ENCODE peak calls at places on chromosome 13, in four cellular contexts. One of them, this sample, is unnamed.

GRCh38 chr13:60591348-60591747 is 194.3 kb downstream of the TDRD3 start:
- DNase-seq in HepG2: no peak
- DNase-seq in K562: no peak
- DNase-seq in GM12878: no peak
- DNase-seq in this sample: no peak

GRCh38 chr13:71303144-71303543 is 563.9 kb downstream of the DACH1 start:
- DNase-seq in HepG2: no peak
- DNase-seq in GM12878: no peak
- DNase-seq in K562: no peak
- DNase-seq in this sample: no peak

GRCh38 chr13:76723551-76724232 is 162.5 kb downstream of the KCTD12 start:
- DNase-seq in K562: no peak
- DNase-seq in GM12878: no peak
- DNase-seq in HepG2: no peak
- DNase-seq in this sample: no peak

GRCh38 chr13:60671386-60671785 is 274.4 kb downstream of the TDRD3 start:
- DNase-seq in GM12878: no peak
- DNase-seq in K562: no peak
- DNase-seq in HepG2: no peak
- DNase-seq in this sample: no peak

GRCh38 chr13:39483326-39483725 is 119.7 kb downstream of the LHFPL6 start:
- DNase-seq in HepG2: no peak
- DNase-seq in K562: no peak
- DNase-seq in GM12878: no peak
- DNase-seq in this sample: no peak

GRCh38 chr13:71493189-71493588 is 373.8 kb downstream of the DACH1 start:
- DNase-seq in GM12878: no peak
- DNase-seq in K562: no peak
- DNase-seq in HepG2: no peak
- DNase-seq in this sample: peak

GRCh38 chr13:46492946-46493345 is 60.0 kb upstream of the LRCH1 start:
- DNase-seq in K562: peak
- DNase-seq in HepG2: peak
- DNase-seq in GM12878: no peak
- DNase-seq in this sample: peak

GRCh38 chr13:61777281-61777680 is 361.6 kb upstream of the PCDH20 start:
- DNase-seq in K562: no peak
- DNase-seq in GM12878: no peak
- DNase-seq in HepG2: no peak
- DNase-seq in this sample: no peak

GRCh38 chr13:27638521-27638920 is 16.8 kb downstream of the POLR1D start:
- DNase-seq in GM12878: no peak
- DNase-seq in HepG2: no peak
- DNase-seq in K562: no peak
- DNase-seq in this sample: no peak

GRCh38 chr13:98184796-98185195 is 7.7 kb upstream of the RNF113B start:
- DNase-seq in HepG2: no peak
- DNase-seq in K562: no peak
- DNase-seq in GM12878: no peak
- DNase-seq in this sample: no peak

GRCh38 chr13:108915634-108916497 is 286.5 kb downstream of the MYO16 start:
- DNase-seq in HepG2: peak
- DNase-seq in GM12878: peak
- DNase-seq in K562: peak
- DNase-seq in this sample: peak

GRCh38 chr13:42211704-42212103 is 60.2 kb upstream of the AKAP11 start:
- DNase-seq in K562: no peak
- DNase-seq in HepG2: no peak
- DNase-seq in GM12878: no peak
- DNase-seq in this sample: no peak

GRCh38 chr13:59809564-59809963 is 354.2 kb downstream of the DIAPH3 start:
- DNase-seq in GM12878: no peak
- DNase-seq in K562: no peak
- DNase-seq in HepG2: no peak
- DNase-seq in this sample: no peak

GRCh38 chr13:64909184-64909583 is 2321.0 kb downstream of the PCDH9 start:
- DNase-seq in K562: no peak
- DNase-seq in GM12878: no peak
- DNase-seq in HepG2: no peak
- DNase-seq in this sample: no peak

GRCh38 chr13:70623260-70623659 is 515.0 kb upstream of the KLHL1 start:
- DNase-seq in GM12878: no peak
- DNase-seq in HepG2: no peak
- DNase-seq in K562: peak
- DNase-seq in this sample: no peak

GRCh38 chr13:33487575-33488243 is 202.2 kb upstream of the STARD13 start:
- DNase-seq in HepG2: peak
- DNase-seq in GM12878: peak
- DNase-seq in K562: peak
- DNase-seq in this sample: peak

GRCh38 chr13:36858285-36858684 is 39.3 kb downstream of the RFXAP start:
- DNase-seq in HepG2: peak
- DNase-seq in GM12878: no peak
- DNase-seq in K562: peak
- DNase-seq in this sample: peak

GRCh38 chr13:75770164-75771145 is 134.3 kb downstream of the LMO7 start:
- DNase-seq in GM12878: no peak
- DNase-seq in K562: no peak
- DNase-seq in HepG2: no peak
- DNase-seq in this sample: no peak

GRCh38 chr13:99193152-99193551 is 7.5 kb upstream of the UBAC2 start:
- DNase-seq in K562: no peak
- DNase-seq in GM12878: no peak
- DNase-seq in HepG2: no peak
- DNase-seq in this sample: no peak

GRCh38 chr13:112172641-112173171 is 105.8 kb downstream of the SOX1 start:
- DNase-seq in K562: no peak
- DNase-seq in HepG2: no peak
- DNase-seq in GM12878: no peak
- DNase-seq in this sample: no peak

GRCh38 chr13:39603424-39603947 is 493 bp upstream of the LHFPL6 start:
- DNase-seq in K562: no peak
- DNase-seq in HepG2: no peak
- DNase-seq in GM12878: no peak
- DNase-seq in this sample: no peak

GRCh38 chr13:22311734-22312404 is 641.0 kb downstream of the FGF9 start:
- DNase-seq in K562: no peak
- DNase-seq in HepG2: no peak
- DNase-seq in GM12878: no peak
- DNase-seq in this sample: no peak

GRCh38 chr13:81779896-81780295 is 1439.0 kb upstream of the SPRY2 start:
- DNase-seq in K562: no peak
- DNase-seq in HepG2: no peak
- DNase-seq in GM12878: no peak
- DNase-seq in this sample: no peak
- TF ChIP-seq BHLHE40 in K562: no peak
- TF ChIP-seq BHLHE40 in HepG2: no peak
- TF ChIP-seq BHLHE40 in GM12878: no peak
- TF ChIP-seq BHLHE40 in this sample: no peak

GRCh38 chr13:107681611-107682010 is 533.7 kb downstream of the LIG4 start:
- DNase-seq in HepG2: no peak
- DNase-seq in K562: no peak
- DNase-seq in GM12878: no peak
- DNase-seq in this sample: no peak

GRCh38 chr13:107675847-107676550 is 539.3 kb downstream of the LIG4 start:
- DNase-seq in HepG2: no peak
- DNase-seq in K562: no peak
- DNase-seq in GM12878: no peak
- DNase-seq in this sample: no peak

GRCh38 chr13:107680115-107680514 is 535.2 kb downstream of the LIG4 start:
- DNase-seq in K562: no peak
- DNase-seq in HepG2: no peak
- DNase-seq in GM12878: no peak
- DNase-seq in this sample: no peak

GRCh38 chr13:107678075-107678689 is 537.2 kb downstream of the LIG4 start:
- DNase-seq in GM12878: no peak
- DNase-seq in HepG2: no peak
- DNase-seq in K562: no peak
- DNase-seq in this sample: no peak
- TF ChIP-seq FOXK2 in GM12878: no peak
- TF ChIP-seq FOXK2 in HepG2: no peak
- TF ChIP-seq FOXK2 in K562: no peak
- TF ChIP-seq FOXK2 in this sample: no peak

DNA sequence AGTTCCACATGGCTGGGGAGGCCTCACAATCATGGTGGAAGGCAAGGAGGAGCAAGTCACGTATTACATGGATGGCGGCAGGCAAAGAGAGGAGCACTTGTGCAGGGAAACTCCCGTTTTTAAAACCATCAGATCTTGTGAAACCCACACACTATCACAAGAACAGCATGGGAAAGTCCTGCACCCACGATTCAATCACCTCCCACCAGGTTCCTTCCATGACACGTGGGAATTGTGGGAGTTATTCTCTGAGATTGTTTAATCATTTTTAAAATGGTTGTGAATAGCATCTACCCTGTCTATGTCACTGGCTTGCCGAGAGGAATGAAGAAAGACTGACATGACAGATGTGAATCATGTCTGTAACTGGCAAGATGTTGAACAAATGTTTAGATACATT is 301.7 kb downstream of the HS6ST3 start:
- DNase-seq in HepG2: no peak
- DNase-seq in K562: no peak
- DNase-seq in GM12878: no peak
- DNase-seq in this sample: no peak
- TF ChIP-seq TARDBP in HepG2: no peak
- TF ChIP-seq TARDBP in K562: no peak
- TF ChIP-seq TARDBP in GM12878: no peak
- TF ChIP-seq TARDBP in this sample: no peak

DNA sequence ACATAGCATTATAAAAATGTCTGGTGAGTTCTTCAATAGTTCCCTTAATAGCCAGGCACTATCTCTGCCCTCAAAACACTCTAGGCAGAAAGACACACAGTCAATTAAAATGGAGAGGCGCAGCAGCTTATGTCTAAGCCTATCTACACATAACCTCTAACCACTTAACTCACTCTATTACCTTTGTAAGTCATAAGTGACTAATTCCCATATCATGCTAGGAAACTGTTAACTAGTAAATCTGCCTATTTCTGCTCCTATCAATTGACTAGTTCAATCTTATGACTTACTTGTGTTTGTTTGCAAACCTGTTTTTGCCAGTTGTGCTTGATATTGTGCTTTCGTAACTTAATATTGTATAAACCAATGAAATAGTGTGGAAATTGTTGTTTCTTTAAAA is 3.2 kb downstream of the CCDC122 start:
- DNase-seq in GM12878: no peak
- DNase-seq in K562: no peak
- DNase-seq in HepG2: no peak
- DNase-seq in this sample: no peak
- TF ChIP-seq BHLHE40 in GM12878: no peak
- TF ChIP-seq BHLHE40 in K562: no peak
- TF ChIP-seq BHLHE40 in HepG2: no peak
- TF ChIP-seq BHLHE40 in this sample: no peak

GRCh38 chr13:93289842-93290241 is 63.2 kb downstream of the GPC6 start:
- DNase-seq in GM12878: no peak
- DNase-seq in K562: no peak
- DNase-seq in HepG2: no peak
- DNase-seq in this sample: no peak
- TF ChIP-seq FOXK2 in GM12878: no peak
- TF ChIP-seq FOXK2 in K562: no peak
- TF ChIP-seq FOXK2 in HepG2: no peak
- TF ChIP-seq FOXK2 in this sample: no peak

GRCh38 chr13:107842562-107843180 is 372.7 kb downstream of the LIG4 start:
- DNase-seq in GM12878: no peak
- DNase-seq in HepG2: no peak
- DNase-seq in K562: no peak
- DNase-seq in this sample: no peak
- TF ChIP-seq TARDBP in GM12878: no peak
- TF ChIP-seq TARDBP in HepG2: no peak
- TF ChIP-seq TARDBP in K562: no peak
- TF ChIP-seq TARDBP in this sample: no peak

GRCh38 chr13:49536144-49536873 is 40.6 kb downstream of the PHF11 start:
- DNase-seq in GM12878: no peak
- DNase-seq in K562: no peak
- DNase-seq in HepG2: no peak
- DNase-seq in this sample: no peak

GRCh38 chr13:49533011-49533410 is 37.3 kb downstream of the PHF11 start:
- DNase-seq in GM12878: no peak
- DNase-seq in K562: no peak
- DNase-seq in HepG2: no peak
- DNase-seq in this sample: no peak

GRCh38 chr13:49530452-49530851 is 34.7 kb downstream of the PHF11 start:
- DNase-seq in HepG2: no peak
- DNase-seq in GM12878: no peak
- DNase-seq in K562: peak
- DNase-seq in this sample: no peak

GRCh38 chr13:49532593-49532992 is 36.8 kb downstream of the PHF11 start:
- DNase-seq in GM12878: no peak
- DNase-seq in K562: no peak
- DNase-seq in HepG2: no peak
- DNase-seq in this sample: no peak

GRCh38 chr13:49533586-49534269 is 38.0 kb downstream of the PHF11 start:
- DNase-seq in K562: no peak
- DNase-seq in HepG2: no peak
- DNase-seq in GM12878: no peak
- DNase-seq in this sample: no peak
- TF ChIP-seq BHLHE40 in K562: no peak
- TF ChIP-seq BHLHE40 in HepG2: no peak
- TF ChIP-seq BHLHE40 in GM12878: no peak
- TF ChIP-seq BHLHE40 in this sample: no peak

GRCh38 chr13:44801990-44802389 is 187.3 kb downstream of the NUFIP1 start:
- DNase-seq in HepG2: no peak
- DNase-seq in K562: no peak
- DNase-seq in GM12878: no peak
- DNase-seq in this sample: no peak

GRCh38 chr13:44805623-44806022 is 183.6 kb downstream of the NUFIP1 start:
- DNase-seq in HepG2: no peak
- DNase-seq in GM12878: no peak
- DNase-seq in K562: no peak
- DNase-seq in this sample: no peak

GRCh38 chr13:44806841-44807240 is 182.4 kb downstream of the NUFIP1 start:
- DNase-seq in GM12878: no peak
- DNase-seq in HepG2: no peak
- DNase-seq in K562: no peak
- DNase-seq in this sample: no peak

GRCh38 chr13:44800626-44801025 is 188.6 kb downstream of the NUFIP1 start:
- DNase-seq in GM12878: no peak
- DNase-seq in HepG2: no peak
- DNase-seq in K562: no peak
- DNase-seq in this sample: no peak

DNA sequence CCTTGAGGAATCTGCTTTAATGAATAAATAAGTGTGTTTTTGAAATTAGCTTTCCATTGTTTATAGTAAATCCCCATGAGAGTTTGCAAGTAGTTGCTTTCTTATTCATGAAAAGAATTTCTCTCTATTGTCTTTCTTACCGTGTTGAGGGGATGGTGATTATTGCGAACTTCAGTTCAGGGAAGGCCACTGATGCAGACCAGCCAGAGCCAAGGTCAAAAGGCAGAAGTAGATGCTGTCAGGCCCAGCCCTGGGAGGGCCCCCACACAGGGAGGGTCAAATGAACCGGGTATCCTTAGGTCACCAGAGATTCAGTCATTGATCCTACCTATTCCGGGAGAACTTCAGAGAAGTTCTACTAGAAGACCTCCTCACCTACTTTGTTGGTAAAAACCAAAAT is 185.9 kb downstream of the NUFIP1 start:
- DNase-seq in K562: no peak
- DNase-seq in GM12878: no peak
- DNase-seq in HepG2: no peak
- DNase-seq in this sample: no peak
- TF ChIP-seq FOXK2 in K562: no peak
- TF ChIP-seq FOXK2 in GM12878: no peak
- TF ChIP-seq FOXK2 in HepG2: no peak
- TF ChIP-seq FOXK2 in this sample: no peak

This sample was measured in HEK293T.